ENCODE peak calls at places on chromosomes 3 and 15, in seven cellular contexts. M, J, I, H, P, T and V are unnamed samples.
A peak's percentile ranks its signal among the peaks of the same experiment; 100 is the strongest.

GRCh38 chr3:73681610-73682009 is 56.9 kb upstream of the PDZRN3 start:
- DNase-seq in M (no peak), J (no peak), I (no peak), P (no peak), T (no peak), H (no peak), V (peak; percentile 61)

GRCh38 chr15:31483053-31483923 is 156.7 kb downstream of the KLF13 start:
- DNase-seq in M (peak; percentile 61), T (no peak), J (no peak), H (no peak), I (no peak), P (peak; percentile 25), V (no peak)

GRCh38 chr3:170961616-170962400 is 53.4 kb upstream of the EIF5A2 start:
- DNase-seq in P (no peak), J (no peak), M (no peak), I (no peak), H (no peak), T (no peak), V (peak; percentile 12)

GRCh38 chr3:143538577-143538981 is 309.7 kb downstream of the SLC9A9 start:
- DNase-seq in I (no peak), P (no peak), T (no peak), H (no peak), M (no peak), J (no peak), V (peak; percentile 45)

GRCh38 chr3:65595222-65595996 is 443.3 kb downstream of the MAGI1 start:
- DNase-seq in H (no peak), T (no peak), P (no peak), J (no peak), M (no peak), I (no peak), V (no peak)

GRCh38 chr3:59473580-59473979 is 423.8 kb upstream of the CFAP20DC start:
- DNase-seq in J (no peak), M (no peak), I (no peak), T (no peak), P (no peak), H (no peak), V (no peak)

GRCh38 chr3:195542261-195542660 is 864 bp downstream of the PPP1R2 start:
- DNase-seq in P (no peak), M (no peak), I (no peak), J (no peak), T (no peak), H (no peak), V (no peak)

GRCh38 chr3:157174265-157174615 is 14.3 kb upstream of the CCNL1 start:
- DNase-seq in P (peak; percentile 16), I (peak; percentile 59), M (no peak), J (no peak), H (no peak), T (no peak), V (no peak)

GRCh38 chr15:81407679-81408078 is 33.7 kb upstream of the TMC3 start:
- DNase-seq in J (no peak), M (no peak), H (no peak), I (no peak), P (no peak), T (no peak), V (no peak)

GRCh38 chr3:61638721-61639120 is 77.3 kb downstream of the PTPRG start:
- DNase-seq in T (no peak), J (no peak), H (no peak), I (no peak), P (no peak), M (no peak), V (no peak)

GRCh38 chr3:11549580-11550140 is 94.1 kb downstream of the VGLL4 start:
- DNase-seq in H (no peak), P (no peak), T (no peak), M (no peak), I (no peak), J (no peak), V (no peak)

GRCh38 chr15:71449956-71450355 is 334.7 kb downstream of the THSD4 start:
- DNase-seq in P (no peak), J (no peak), T (no peak), H (no peak), M (no peak), I (no peak), V (no peak)

GRCh38 chr3:4261411-4261810 is 41.8 kb upstream of the SETMAR start:
- DNase-seq in J (no peak), I (no peak), M (no peak), H (no peak), T (no peak), P (no peak), V (no peak)

GRCh38 chr3:37026851-37027250 is 33.5 kb downstream of the MLH1 start:
- DNase-seq in H (no peak), J (no peak), I (no peak), P (no peak), T (no peak), M (no peak), V (no peak)

GRCh38 chr3:20930034-20930433 is 744.0 kb upstream of the SGO1 start:
- DNase-seq in P (no peak), J (no peak), I (no peak), M (no peak), H (no peak), T (no peak), V (peak; percentile 23)

GRCh38 chr3:72664576-72664975 is 183.7 kb downstream of the SHQ1 start:
- DNase-seq in T (no peak), I (no peak), M (no peak), J (no peak), P (no peak), H (no peak), V (no peak)

GRCh38 chr15:84975871-84976351 is 5.7 kb upstream of the PDE8A start:
- DNase-seq in I (no peak), T (no peak), J (no peak), P (no peak), M (no peak), H (no peak), V (no peak)

GRCh38 chr3:134666466-134666865 is 15.6 kb upstream of the KY start:
- DNase-seq in H (no peak), P (no peak), J (no peak), T (no peak), M (no peak), I (no peak), V (peak; percentile 55)

GRCh38 chr15:57747206-57747605 is 40.7 kb downstream of the POLR2M start:
- DNase-seq in I (no peak), H (no peak), J (no peak), P (no peak), M (no peak), T (no peak), V (no peak)

GRCh38 chr3:149299938-149300791 is 33.3 kb downstream of the TM4SF18 start:
- DNase-seq in P (no peak), H (no peak), I (peak; percentile 46), T (no peak), J (no peak), M (peak; percentile 71), V (peak; percentile 99)

GRCh38 chr15:48865387-48866079 is 12.4 kb upstream of the EID1 start:
- DNase-seq in H (no peak), I (no peak), M (no peak), P (no peak), T (no peak), J (no peak), V (no peak)

GRCh38 chr15:73368301-73369072 is at the start of gene HCN4:
- DNase-seq in P (no peak), T (no peak), H (no peak), J (no peak), M (no peak), I (no peak), V (no peak)

GRCh38 chr15:101048191-101049011 is 129.2 kb downstream of the LRRK1 start:
- DNase-seq in I (no peak), H (no peak), P (no peak), M (peak; percentile 46), T (no peak), J (no peak), V (no peak)

GRCh38 chr3:66021731-66022131 is 17.0 kb downstream of the MAGI1 start:
- DNase-seq in T (no peak), P (no peak), J (no peak), M (no peak), I (no peak), H (no peak), V (peak; percentile 77)

GRCh38 chr15:80174017-80174746 is 21.4 kb downstream of the FAH start:
- DNase-seq in M (peak; percentile 96), I (no peak), T (no peak), P (no peak), H (no peak), J (no peak), V (peak; percentile 78)

GRCh38 chr3:129502641-129503386 is 25.6 kb upstream of the RHO start:
- DNase-seq in M (no peak), I (peak; percentile 56), H (no peak), T (no peak), J (no peak), P (no peak), V (no peak)

GRCh38 chr15:83057660-83058376 is 9.2 kb downstream of the BTBD1 start:
- DNase-seq in T (no peak), I (no peak), M (no peak), J (no peak), P (no peak), H (no peak), V (no peak)

GRCh38 chr3:29026959-29027358 is 253.9 kb upstream of the RBMS3 start:
- DNase-seq in H (no peak), I (no peak), M (no peak), P (no peak), T (no peak), J (no peak), V (peak; percentile 86)

GRCh38 chr15:36370735-36371115 is 208.7 kb upstream of the CDIN1 start:
- DNase-seq in H (no peak), I (no peak), J (no peak), M (no peak), P (no peak), T (no peak), V (peak; percentile 87)